ENCODE peak calls at places on chromosomes 16 and 17, in ten cellular contexts. E, N, Y, P, H, L, R, B, I and A are unnamed samples.
A peak's percentile ranks its signal among the peaks of the same experiment; 100 is the strongest.

GRCh38 chr17:10743316-10744009 is 13.6 kb upstream of the TMEM220 start:
- DNase-seq in I (no peak), R (peak; percentile 38), P (no peak), L (no peak), N (peak; percentile 82), E (no peak), B (peak; percentile 60), H (no peak), Y (no peak), A (peak; percentile 26)

GRCh38 chr17:82858376-82859126 is 18.7 kb upstream of the ZNF750 start:
- DNase-seq in I (no peak), R (no peak), H (peak; percentile 93), L (no peak), E (peak; percentile 67), B (no peak), N (no peak), Y (no peak), P (no peak), A (no peak)

GRCh38 chr17:46732754-46733398 is 85.6 kb downstream of the WNT3 start:
- DNase-seq in H (no peak), R (no peak), I (no peak), E (no peak), P (no peak), Y (no peak), B (no peak), L (no peak), N (no peak), A (peak; percentile 18)

GRCh38 chr17:4550534-4551039 is 4.6 kb downstream of the MYBBP1A start:
- DNase-seq in H (no peak), E (peak; percentile 61), B (no peak), I (no peak), Y (no peak), L (no peak), R (no peak), P (no peak), N (no peak), A (no peak)

GRCh38 chr17:7436556-7437368 is 1.5 kb downstream of the TMEM102 start:
- DNase-seq in B (peak; percentile 71), Y (peak; percentile 65), E (peak; percentile 98), P (peak; percentile 89), N (peak; percentile 68), H (peak; percentile 64), R (peak; percentile 75), I (no peak), L (no peak), A (peak; percentile 72)

GRCh38 chr17:13135496-13135895 is 117.7 kb upstream of the ELAC2 start:
- DNase-seq in B (no peak), L (no peak), H (no peak), R (no peak), P (no peak), N (no peak), I (no peak), Y (no peak), E (no peak), A (no peak)

GRCh38 chr17:33461051-33461450 is 168.0 kb upstream of the ASIC2 start:
- DNase-seq in I (no peak), R (no peak), N (no peak), L (no peak), B (no peak), Y (no peak), E (no peak), H (no peak), P (no peak), A (no peak)

GRCh38 chr16:16059895-16060590 is 110.6 kb downstream of the ABCC1 start:
- DNase-seq in E (no peak), I (no peak), L (no peak), B (no peak), P (no peak), R (no peak), H (no peak), Y (no peak), N (no peak), A (no peak)

GRCh38 chr17:20944014-20944905 is 98.6 kb downstream of the USP22 start:
- DNase-seq in P (no peak), Y (no peak), N (no peak), E (peak; percentile 76), B (no peak), I (no peak), R (no peak), L (no peak), H (peak; percentile 42), A (peak; percentile 60)

GRCh38 chr16:13902677-13903076 is 17.3 kb upstream of the ERCC4 start:
- DNase-seq in L (no peak), B (peak; percentile 97), H (no peak), E (no peak), Y (no peak), N (peak; percentile 81), R (peak; percentile 58), I (no peak), P (no peak), A (peak; percentile 75)

GRCh38 chr17:77602883-77603640 is 355.4 kb upstream of the TNRC6C start:
- DNase-seq in H (no peak), B (no peak), Y (no peak), R (no peak), E (no peak), L (no peak), N (no peak), I (no peak), P (no peak), A (no peak)

GRCh38 chr17:60802377-60802776 is 124.7 kb downstream of the BCAS3 start:
- DNase-seq in H (no peak), N (peak; percentile 3), I (no peak), E (no peak), B (no peak), P (no peak), R (no peak), L (no peak), Y (no peak), A (no peak)

GRCh38 chr16:10878644-10879498 is 1.9 kb downstream of the CIITA start:
- DNase-seq in I (no peak), B (peak; percentile 15), Y (peak; percentile 72), P (peak; percentile 77), E (peak; percentile 92), H (peak; percentile 47), L (no peak), R (peak; percentile 19), N (no peak), A (peak; percentile 47)

GRCh38 chr17:18362509-18363020 is 785 bp downstream of the SHMT1 start:
- DNase-seq in H (peak; percentile 91), P (peak; percentile 18), R (no peak), N (peak; percentile 58), L (no peak), Y (peak; percentile 19), E (no peak), I (no peak), B (peak; percentile 41), A (peak; percentile 25)

GRCh38 chr17:18361837-18362380 is 1.4 kb downstream of the SHMT1 start:
- DNase-seq in H (no peak), Y (no peak), E (no peak), L (no peak), R (no peak), P (no peak), I (no peak), B (no peak), N (no peak), A (no peak)

GRCh38 chr17:18360518-18360917 is 2.8 kb downstream of the SHMT1 start:
- DNase-seq in R (no peak), L (no peak), N (no peak), I (no peak), H (no peak), B (no peak), Y (no peak), P (no peak), E (no peak), A (no peak)

GRCh38 chr17:18363021-18363941 is at the start of gene SHMT1:
- DNase-seq in L (peak; percentile 41), I (peak; percentile 25), P (peak; percentile 96), Y (peak; percentile 93), B (peak; percentile 81), N (peak; percentile 80), R (peak; percentile 77), H (peak; percentile 88), E (peak; percentile 99), A (peak; percentile 85)

GRCh38 chr17:18364166-18364565 is 816 bp upstream of the SHMT1 start:
- DNase-seq in N (no peak), P (no peak), I (no peak), Y (no peak), R (no peak), H (no peak), E (no peak), L (no peak), B (no peak), A (no peak)
- H3K4me3 ChIP-seq in N (no peak overlapping the region), P (no peak overlapping the region), I (no peak overlapping the region), Y (no peak overlapping the region), R (no peak overlapping the region), H (no peak overlapping the region), E (no peak overlapping the region), L (no peak overlapping the region), B (no peak overlapping the region), A (no peak overlapping the region)

DNA sequence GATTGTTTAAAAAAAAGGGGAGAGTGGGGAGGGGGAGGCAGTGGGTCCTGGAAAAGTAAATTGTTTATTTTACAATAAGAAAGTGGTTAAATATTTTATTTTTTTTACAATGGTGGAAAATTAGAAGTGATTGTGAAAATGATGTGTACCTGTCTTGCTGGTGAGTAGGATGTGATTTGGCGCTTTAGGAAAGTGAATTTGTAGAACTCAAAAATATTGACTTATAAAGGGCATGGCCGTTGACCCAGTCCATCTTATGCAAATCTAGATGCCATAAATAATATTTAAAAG is 10.2 kb upstream of the CES1 start:
- DNase-seq in P (no peak), Y (no peak), I (no peak), E (no peak), H (no peak), N (no peak), R (no peak), L (no peak), B (no peak), A (no peak)
- TF ChIP-seq CTCF in P (no peak), Y (no peak), I (no peak), E (no peak), H (no peak), N (no peak), R (no peak), L (no peak), B (no peak), A (no peak)

GRCh38 chr17:66459811-66460270 is 157.4 kb downstream of the PRKCA start:
- DNase-seq in Y (no peak), R (peak; percentile 99), P (no peak), H (peak; percentile 94), E (no peak), L (peak; percentile 97), I (peak; percentile 88), B (peak; percentile 100), N (peak; percentile 99), A (peak; percentile 100)
- H3K4me3 ChIP-seq in Y (no peak overlapping the region), R (no peak overlapping the region), P (no peak overlapping the region), H (no peak overlapping the region), E (no peak overlapping the region), L (no peak overlapping the region), I (no peak overlapping the region), B (no peak overlapping the region), N (no peak overlapping the region), A (no peak overlapping the region)

DNA sequence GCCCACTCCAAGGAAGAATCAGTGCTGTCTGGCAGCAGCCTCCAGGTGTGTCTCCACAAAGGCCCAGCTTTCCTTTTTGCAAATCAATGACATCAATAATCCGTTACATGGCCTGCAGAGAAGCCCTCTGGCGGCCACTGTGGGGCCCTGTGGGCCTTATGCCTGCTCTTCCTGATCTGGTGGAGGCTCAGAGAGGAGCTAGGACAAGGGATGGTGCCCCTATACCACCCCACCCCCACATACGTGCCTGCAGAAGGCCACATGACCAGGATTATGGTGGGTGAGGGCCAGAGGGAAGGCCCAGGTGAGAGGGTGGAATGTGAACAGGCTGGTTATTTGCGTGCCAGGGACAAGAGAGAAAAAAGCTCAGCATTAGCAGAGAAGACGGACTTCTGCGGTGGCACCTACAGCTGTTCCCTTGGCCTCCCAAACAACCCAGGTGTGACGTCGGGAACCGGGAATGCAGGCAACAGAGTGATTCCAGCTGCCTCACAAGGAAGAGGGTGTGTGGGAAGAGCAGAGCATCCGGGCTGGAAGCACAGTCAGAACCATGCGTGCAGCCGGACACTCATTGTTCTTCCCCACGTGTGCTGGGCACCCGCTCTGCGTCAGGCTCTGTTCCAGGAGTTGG is 22.5 kb downstream of the EIF4A3 start:
- DNase-seq in N (peak; percentile 84), B (no peak), R (peak; percentile 64), H (peak; percentile 41), P (no peak), L (no peak), Y (no peak), E (no peak), I (no peak), A (peak; percentile 54)
- TF ChIP-seq CTCF in N (peak; percentile 25), B (peak; percentile 52), R (peak; percentile 30), H (peak; percentile 48), P (peak; percentile 53), L (peak; percentile 61), Y (no peak), E (no peak), I (peak; percentile 38), A (peak; percentile 80)